ENCODE peak calls at places on chromosomes 11 and 22, in four cellular contexts. E is HepG2, H is WTC11, P is K562. K is an unnamed sample.

GRCh38 chr11:14320020-14320419 is 39.0 kb downstream of the RRAS2 start:
- DNase-seq in H (no peak), P (no peak), E (no peak), K (no peak)

GRCh38 chr11:4626207-4627105 is 10.8 kb upstream of the OR51D1 start:
- DNase-seq in P (peak), E (peak), H (peak), K (peak)

GRCh38 chr22:22721681-22722309 is 77.4 kb downstream of the GGTLC2 start:
- DNase-seq in H (no peak), P (peak), E (no peak), K (no peak)

GRCh38 chr11:103529217-103529684 is 420.0 kb downstream of the DYNC2H1 start:
- DNase-seq in E (no peak), H (no peak), P (no peak), K (no peak)

GRCh38 chr11:85685820-85686459 is at the start of gene CCDC89:
- DNase-seq in P (peak), E (peak), H (no peak), K (peak)

GRCh38 chr22:35883028-35883620 is 145.5 kb downstream of the RBFOX2 start:
- DNase-seq in P (no peak), H (no peak), E (no peak), K (no peak)

GRCh38 chr11:44116433-44116832 is 21.0 kb downstream of the EXT2 start:
- DNase-seq in E (no peak), H (no peak), P (no peak), K (no peak)

GRCh38 chr11:15565846-15566245 is 451.1 kb downstream of the INSC start:
- DNase-seq in H (no peak), P (no peak), E (no peak), K (no peak)

GRCh38 chr11:117684731-117685130 is 112.3 kb downstream of the DSCAML1 start:
- DNase-seq in H (no peak), E (no peak), P (no peak), K (no peak)

GRCh38 chr11:64813826-64814225 is 3.5 kb upstream of the MEN1 start:
- DNase-seq in P (no peak), H (no peak), E (no peak), K (no peak)

GRCh38 chr11:119504366-119504765 is 81.4 kb upstream of the THY1 start:
- DNase-seq in E (no peak), P (no peak), H (no peak), K (no peak)

GRCh38 chr11:64742940-64743590 is 877 bp downstream of the RASGRP2 start:
- DNase-seq in E (no peak), P (peak), H (peak), K (peak)

GRCh38 chr22:38505595-38506117 is 455 bp downstream of the DDX17 start:
- DNase-seq in E (no peak), H (peak), P (peak), K (peak)

GRCh38 chr11:11435673-11436072 is 82.6 kb upstream of the CSNK2A3 start:
- DNase-seq in H (no peak), E (no peak), P (no peak), K (no peak)

GRCh38 chr22:40414838-40415505 is 44.6 kb downstream of the SGSM3 start:
- DNase-seq in P (no peak), E (no peak), H (no peak), K (no peak)

GRCh38 chr11:40292636-40293585 is 1166.5 kb downstream of the LRRC4C start:
- DNase-seq in P (no peak), H (peak), E (no peak), K (no peak)

DNA sequence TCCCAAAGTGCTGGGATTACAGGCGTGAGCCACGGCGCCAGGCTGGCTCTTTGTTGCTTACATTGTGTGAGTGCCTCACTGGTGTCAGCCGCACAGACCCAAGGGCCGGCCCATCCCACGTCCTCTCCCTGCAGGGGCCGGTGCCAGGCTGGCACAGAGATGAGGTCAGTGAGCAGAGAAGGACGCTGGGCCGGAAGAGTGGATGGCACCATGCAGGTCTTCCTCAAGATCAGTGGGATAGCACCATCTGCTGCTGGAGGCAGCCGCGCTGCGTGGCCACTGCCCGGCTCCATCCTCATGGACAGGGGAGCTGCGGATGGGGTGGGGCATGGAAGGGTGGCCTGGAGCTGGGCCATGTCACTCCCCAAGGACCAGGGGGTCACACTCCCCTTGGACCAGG is 22.0 kb upstream of the FGF4 start:
- DNase-seq in H (peak), P (no peak), E (no peak), K (no peak)
- TF ChIP-seq SP1 in H (no peak), P (no peak), E (no peak), K (no peak)

GRCh38 chr22:48955351-48956311 is 872.0 kb downstream of the BRD1 start:
- DNase-seq in E (no peak), P (no peak), H (no peak), K (no peak)
- TF ChIP-seq ELF4 in E (no peak), P (no peak), H (no peak), K (no peak)

GRCh38 chr11:33451364-33451763 is 194.2 kb downstream of the HIPK3 start:
- DNase-seq in H (no peak), P (no peak), E (no peak), K (no peak)

GRCh38 chr11:33452806-33453205 is 195.6 kb downstream of the HIPK3 start:
- DNase-seq in E (no peak), P (no peak), H (no peak), K (no peak)

GRCh38 chr11:33453225-33453624 is 196.0 kb downstream of the HIPK3 start:
- DNase-seq in P (no peak), E (no peak), H (no peak), K (no peak)

GRCh38 chr11:33448461-33449130 is 191.4 kb downstream of the HIPK3 start:
- DNase-seq in E (no peak), P (no peak), H (no peak), K (no peak)

DNA sequence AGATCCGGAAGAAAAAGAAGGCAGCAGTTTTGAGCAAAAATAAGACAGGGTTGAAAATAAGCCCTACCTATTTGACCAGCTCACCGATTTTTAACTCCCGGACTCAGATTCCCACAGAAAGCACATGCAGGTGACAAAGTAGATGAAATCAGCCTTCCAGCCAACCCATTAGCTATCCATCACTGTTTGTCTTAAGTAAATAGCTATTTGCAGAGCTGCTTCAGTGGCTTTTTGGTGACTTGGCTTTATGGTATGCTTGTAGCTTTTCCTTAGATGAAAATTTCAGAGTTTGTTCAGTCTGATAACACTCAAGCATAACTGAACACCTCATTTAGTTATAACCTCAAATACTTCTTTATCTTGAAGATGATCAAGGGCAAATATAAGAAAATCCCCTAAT is 192.6 kb downstream of the HIPK3 start:
- DNase-seq in P (no peak), E (no peak), H (no peak), K (no peak)
- TF ChIP-seq SP1 in P (no peak), E (no peak), H (no peak), K (no peak)

GRCh38 chr22:29312218-29313125 is 3.0 kb downstream of the RASL10A start:
- DNase-seq in H (no peak), P (no peak), E (no peak), K (no peak)
- TF ChIP-seq ELF4 in H (no peak), P (no peak), E (no peak), K (no peak)

GRCh38 chr11:67276821-67277230 is 10.6 kb downstream of the GRK2 start:
- DNase-seq in E (no peak), P (peak), H (peak), K (no peak)
- TF ChIP-seq SP1 in E (no peak), P (no peak), H (no peak), K (no peak)

DNA sequence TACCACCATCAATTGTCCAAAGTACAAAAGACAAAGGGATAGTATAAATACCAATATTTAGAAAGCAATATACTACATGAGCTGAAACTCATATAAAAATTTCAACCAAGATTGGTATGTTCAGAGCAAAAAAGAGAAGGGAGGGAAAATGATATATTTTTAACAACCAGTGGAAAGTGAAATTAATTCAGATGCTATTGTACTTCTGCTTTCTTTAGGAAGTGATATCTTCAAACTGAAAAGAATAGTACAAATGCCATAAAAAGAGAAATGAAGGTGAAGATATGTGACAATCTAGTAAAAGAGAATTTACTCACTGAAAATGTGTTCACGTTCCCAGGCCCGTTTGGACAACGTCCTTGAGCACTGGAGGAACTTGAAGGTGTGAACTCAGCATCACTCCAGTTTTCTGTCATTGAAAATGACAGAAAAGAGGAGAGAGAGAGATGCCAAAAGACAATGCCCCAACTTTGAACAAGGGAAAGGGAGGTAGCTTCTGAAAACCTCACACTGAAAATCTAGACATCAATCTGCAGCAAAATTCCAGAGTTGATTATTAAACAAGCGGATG is 47.5 kb downstream of the SC5D start:
- DNase-seq in E (no peak), H (no peak), P (no peak), K (no peak)
- TF ChIP-seq ELF4 in E (no peak), H (no peak), P (no peak), K (no peak)